ENCODE peak calls at places on chromosomes 16 and 17, in four cellular contexts. P is upper lobe of left lung, I is HAP-1, N is body of pancreas. R is an unnamed sample. For H3K4me1, the result is how much of the 10 kb centered on the place peaks cover.

GRCh38 chr16:54750249-54750648 is 180.4 kb upstream of the IRX5 start:
- DNase-seq in I (no peak), N (no peak), P (no peak), R (no peak)

GRCh38 chr17:9465216-9465921 is 110.3 kb downstream of the STX8 start:
- DNase-seq in P (no peak), N (no peak), I (no peak), R (no peak)

GRCh38 chr17:82876149-82876548 is 36.3 kb upstream of the ZNF750 start:
- DNase-seq in I (no peak), N (no peak), P (peak), R (no peak)

GRCh38 chr17:72287586-72287985 is 166.8 kb downstream of the SOX9 start:
- DNase-seq in N (peak), P (no peak), I (no peak), R (no peak)

GRCh38 chr17:82734987-82735866 is at the start of gene FN3K:
- DNase-seq in N (peak), P (peak), I (peak), R (peak)

GRCh38 chr16:27461483-27462171 is 59.7 kb downstream of the IL21R start:
- DNase-seq in P (no peak), N (no peak), I (no peak), R (no peak)

GRCh38 chr17:49031965-49032928 is 35.1 kb downstream of the IGF2BP1 start:
- DNase-seq in P (peak), I (peak), N (peak), R (no peak)

GRCh38 chr16:64615647-64616280 is 506.1 kb downstream of the CDH11 start:
- DNase-seq in P (no peak), I (no peak), N (peak), R (no peak)

GRCh38 chr17:1808649-1809048 is 21.1 kb downstream of the SMYD4 start:
- DNase-seq in P (no peak), I (no peak), N (no peak), R (no peak)

GRCh38 chr17:36469733-36470132 is 16.7 kb upstream of the ZNHIT3 start:
- DNase-seq in P (no peak), N (no peak), I (no peak), R (no peak)

GRCh38 chr16:85782476-85782875 is 16.9 kb downstream of the EMC8 start:
- DNase-seq in I (no peak), P (no peak), N (no peak), R (no peak)

GRCh38 chr17:16040710-16041251 is 41.2 kb downstream of the TTC19 start:
- DNase-seq in I (no peak), P (no peak), N (peak), R (no peak)

GRCh38 chr17:44334315-44335181 is 9.9 kb upstream of the SLC25A39 start:
- DNase-seq in P (no peak), I (no peak), N (no peak), R (no peak)

GRCh38 chr16:59698341-59698979 is 964.3 kb upstream of the GOT2 start:
- DNase-seq in I (no peak), N (no peak), P (no peak), R (no peak)

GRCh38 chr17:36935681-36936454 is 1.4 kb upstream of the LHX1 start:
- DNase-seq in P (no peak), I (peak), N (no peak), R (no peak)

GRCh38 chr17:69466905-69467630 is 52.6 kb downstream of the MAP2K6 start:
- DNase-seq in N (peak), P (no peak), I (no peak), R (no peak)

GRCh38 chr16:66419527-66419926 is 7.6 kb upstream of the BEAN1 start:
- DNase-seq in N (no peak), I (no peak), P (no peak), R (no peak)

GRCh38 chr17:72119280-72119962 is 1.4 kb upstream of the SOX9 start:
- DNase-seq in I (no peak), P (no peak), N (no peak), R (no peak)

GRCh38 chr16:74726736-74727135 is 26.1 kb upstream of the MLKL start:
- DNase-seq in N (peak), P (no peak), I (no peak), R (no peak)

GRCh38 chr16:57938936-57939871 is 31.7 kb downstream of the CNGB1 start:
- DNase-seq in I (no peak), P (peak), N (peak), R (no peak)

GRCh38 chr16:56347166-56347565 is 78.2 kb downstream of the AMFR start:
- DNase-seq in N (no peak), I (no peak), P (no peak), R (no peak)

GRCh38 chr17:68298601-68299000 is 7.3 kb downstream of the ARSG start:
- DNase-seq in I (no peak), N (no peak), P (no peak), R (no peak)

GRCh38 chr17:42202159-42202558 is 7.9 kb upstream of the GHDC start:
- DNase-seq in I (no peak), P (no peak), N (no peak), R (no peak)

GRCh38 chr16:12057276-12057675 is 80.7 kb downstream of the SNX29 start:
- DNase-seq in P (no peak), I (no peak), N (no peak), R (no peak)

GRCh38 chr16:50165473-50165872 is 12.4 kb downstream of the TENT4B start:
- DNase-seq in I (no peak), N (no peak), P (no peak), R (no peak)

GRCh38 chr16:57795431-57795878 is 6.8 kb downstream of the KIFC3 start:
- DNase-seq in P (peak), I (peak), N (peak), R (no peak)

GRCh38 chr16:70428178-70428998 is 10.5 kb downstream of the ST3GAL2 start:
- DNase-seq in N (peak), I (peak), P (peak), R (peak)

GRCh38 chr17:45248132-45248936 is 13.6 kb downstream of the SPATA32 start:
- DNase-seq in N (peak), I (peak), P (peak), R (no peak)

GRCh38 chr17:12043702-12044101 is 23.0 kb downstream of the MAP2K4 start:
- DNase-seq in N (no peak), I (no peak), P (no peak), R (no peak)
- H3K4me1 ChIP-seq in N (under half), I (under half), P (under half), R (under half)

DNA sequence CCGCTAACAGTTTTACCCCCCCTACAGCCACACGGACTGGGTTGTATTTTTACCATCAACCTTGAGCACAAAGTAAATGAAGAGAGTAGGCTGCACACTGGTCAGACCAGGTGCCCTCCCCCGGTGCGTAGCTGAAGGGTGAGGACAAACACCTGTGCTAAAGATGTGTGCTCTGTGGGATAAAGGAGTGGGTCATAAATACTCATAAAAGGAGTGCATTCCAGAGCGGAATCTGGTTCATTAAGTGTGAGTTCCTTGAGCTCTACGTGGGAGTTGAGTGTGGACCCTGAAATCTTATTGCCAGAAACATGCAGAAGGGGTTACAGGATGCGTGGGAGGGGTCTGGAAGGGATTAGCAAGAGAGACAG is 217.0 kb downstream of the CCDC182 start:
- DNase-seq in P (peak), N (no peak), I (peak), R (no peak)
- H3K4me1 ChIP-seq in P (under half), N (under half), I (under half), R (under half)

DNA sequence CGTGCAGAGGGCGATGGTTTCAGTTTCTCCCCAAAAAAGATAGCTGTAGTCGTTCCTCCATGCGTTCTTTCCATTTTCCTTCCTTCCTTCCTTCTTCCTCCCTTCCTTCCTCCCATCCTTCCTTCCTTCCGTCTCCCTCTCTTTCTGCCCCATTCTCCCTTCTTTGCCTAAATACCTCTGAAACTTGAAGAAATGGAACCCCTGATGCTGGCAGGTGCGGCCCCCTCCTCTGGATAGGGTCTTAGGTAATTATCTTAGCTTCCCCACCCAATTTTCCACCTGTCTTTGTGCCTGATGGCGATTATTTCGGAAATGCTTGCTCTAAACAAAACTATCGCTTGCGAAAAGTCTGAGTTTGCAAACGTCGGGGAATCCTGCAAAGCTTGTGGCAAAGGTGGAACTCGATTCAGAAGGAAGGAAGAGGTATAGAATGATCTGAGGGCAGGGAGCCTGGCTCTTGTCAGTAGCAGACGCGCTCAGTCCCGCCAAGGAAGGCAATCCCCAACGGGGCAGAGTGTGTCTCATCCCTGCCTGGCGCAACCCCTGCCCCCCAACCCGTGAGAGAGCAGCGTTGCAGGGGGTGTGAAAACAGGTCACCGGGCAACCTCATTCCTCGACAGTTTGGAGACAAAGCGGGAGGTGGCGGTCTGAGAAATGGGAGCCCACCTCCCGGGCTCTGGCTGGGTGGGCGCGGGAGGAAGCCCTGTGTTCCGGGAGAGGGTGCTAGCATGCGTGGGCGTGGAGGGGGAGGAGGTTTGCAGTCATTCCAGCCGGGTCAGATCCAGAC is 2.9 kb upstream of the CBX8 start:
- DNase-seq in P (no peak), I (no peak), N (no peak), R (no peak)
- H3K4me1 ChIP-seq in P (half or more), I (under half), N (half or more), R (half or more)

GRCh38 chr17:40073454-40074174 is 10.8 kb downstream of the THRA start:
- DNase-seq in N (no peak), P (no peak), I (no peak), R (no peak)
- H3K4me1 ChIP-seq in N (half or more), P (half or more), I (under half), R (half or more)

GRCh38 chr16:14242769-14243168 is 171.7 kb downstream of the MRTFB start:
- DNase-seq in N (no peak), I (no peak), P (no peak), R (no peak)

GRCh38 chr16:14240216-14240843 is 169.2 kb downstream of the MRTFB start:
- DNase-seq in P (no peak), I (no peak), N (peak), R (no peak)

GRCh38 chr16:14241631-14242030 is 170.5 kb downstream of the MRTFB start:
- DNase-seq in I (no peak), N (no peak), P (no peak), R (no peak)

GRCh38 chr16:14240964-14241363 is 169.8 kb downstream of the MRTFB start:
- DNase-seq in P (no peak), I (no peak), N (no peak), R (no peak)

DNA sequence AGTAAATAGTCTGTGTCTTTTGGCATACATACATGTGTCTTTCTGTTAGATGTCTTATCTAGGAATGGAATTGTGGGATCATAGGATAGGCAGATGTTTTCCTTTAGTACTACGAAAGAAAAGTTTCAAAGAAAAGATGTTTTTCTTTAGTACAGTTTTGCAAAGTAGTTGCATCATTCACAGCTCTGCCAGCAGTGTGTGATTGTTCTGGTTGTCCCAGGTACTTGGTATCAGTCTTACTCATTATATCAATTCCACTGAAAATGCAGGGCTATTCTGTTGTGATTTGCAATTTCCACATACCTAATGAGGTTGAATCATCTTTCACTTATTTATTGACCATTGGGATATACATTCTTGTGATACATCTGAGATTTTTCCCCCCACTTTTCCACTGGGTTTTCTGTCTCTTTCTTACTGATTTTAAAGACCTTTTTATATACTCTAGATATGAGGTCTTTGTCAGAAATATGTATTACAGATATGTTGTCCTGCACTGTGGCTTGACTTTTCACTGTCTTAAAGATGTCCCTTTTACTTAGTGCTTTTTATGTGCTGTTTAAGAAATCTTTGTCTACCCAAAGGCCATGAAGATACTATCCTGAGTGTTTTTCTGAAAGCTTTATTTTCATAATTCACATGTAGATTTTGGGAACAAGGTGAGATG is 173.4 kb downstream of the MRTFB start:
- DNase-seq in N (no peak), P (no peak), I (no peak), R (no peak)
- H3K4me1 ChIP-seq in N (under half), P (under half), I (under half), R (under half)

GRCh38 chr17:50911890-50912289 is 45.7 kb upstream of the TOB1 start:
- DNase-seq in P (no peak), I (no peak), N (no peak), R (no peak)

GRCh38 chr17:50913120-50913519 is 47.0 kb upstream of the TOB1 start:
- DNase-seq in P (no peak), I (no peak), N (no peak), R (no peak)

GRCh38 chr17:50916026-50916707 is 50.0 kb upstream of the TOB1 start:
- DNase-seq in I (no peak), P (no peak), N (no peak), R (no peak)

GRCh38 chr17:50916708-50917417 is 50.7 kb upstream of the TOB1 start:
- DNase-seq in I (no peak), P (no peak), N (no peak), R (no peak)

GRCh38 chr17:50914510-50914849 is 48.3 kb upstream of the TOB1 start:
- DNase-seq in N (no peak), P (no peak), I (no peak), R (no peak)
- H3K4me1 ChIP-seq in N (half or more), P (under half), I (under half), R (half or more)